ENCODE peak calls at places on chromosomes 4 and X, in six cellular contexts. I is hepatocyte, K is A673, E is lower leg skin, W is fibroblast of lung, C is bronchial epithelial cell. Z is an unnamed sample.

GRCh38 chr4:163542275-163542674 is 47.8 kb downstream of the TMA16 start:
- DNase-seq in C (peak), E (no peak), K (no peak), I (no peak), W (peak), Z (peak)

GRCh38 chr4:87073570-87074470 is 139.0 kb downstream of the AFF1 start:
- DNase-seq in E (peak), K (peak), W (no peak), C (peak), I (no peak), Z (peak)

GRCh38 chr4:108135549-108136209 is 33.1 kb downstream of the LEF1 start:
- DNase-seq in E (no peak), K (peak), C (peak), W (no peak), I (no peak), Z (no peak)

GRCh38 chrX:108699368-108699767 is 37.0 kb downstream of the IRS4 start:
- DNase-seq in K (peak), C (peak), W (peak), I (peak), E (no peak), Z (peak)

GRCh38 chrX:42119076-42119475 is 195.7 kb upstream of the CASK start:
- DNase-seq in W (peak), C (peak), I (peak), E (peak), K (peak), Z (peak)

GRCh38 chr4:147772459-147772969 is 40.6 kb downstream of the ARHGAP10 start:
- DNase-seq in W (peak), E (no peak), K (peak), C (peak), I (no peak), Z (peak)

GRCh38 chrX:146238173-146238572 is 420.5 kb downstream of the SLITRK2 start:
- DNase-seq in K (no peak), W (no peak), C (peak), I (no peak), E (no peak), Z (no peak)

GRCh38 chr4:140971077-140971792 is 162.0 kb downstream of the RNF150 start:
- DNase-seq in I (no peak), W (no peak), C (no peak), E (no peak), K (no peak), Z (no peak)

GRCh38 chr4:139841464-139842195 is 176.0 kb downstream of the MGST2 start:
- DNase-seq in K (no peak), W (no peak), C (no peak), E (no peak), I (peak), Z (no peak)

GRCh38 chrX:18702362-18703195 is 4.9 kb upstream of the PPEF1 start:
- DNase-seq in K (peak), I (peak), E (no peak), W (peak), C (peak), Z (peak)

GRCh38 chrX:140710710-140711109 is 1.2 kb downstream of the LINC00632 start:
- DNase-seq in K (peak), W (peak), E (no peak), C (no peak), I (peak), Z (peak)

GRCh38 chrX:119206203-119206602 is 29.9 kb upstream of the PGRMC1 start:
- DNase-seq in C (no peak), I (peak), W (no peak), K (no peak), E (no peak), Z (no peak)

GRCh38 chr4:54281060-54281781 is 52.1 kb downstream of the PDGFRA start:
- DNase-seq in K (no peak), C (peak), W (peak), E (peak), I (peak), Z (peak)

GRCh38 chrX:10603612-10604011 is 16.8 kb downstream of the MID1 start:
- DNase-seq in C (no peak), W (no peak), I (no peak), K (no peak), E (no peak), Z (no peak)

GRCh38 chrX:153646620-153647373 is at the start of gene DUSP9:
- DNase-seq in W (peak), K (peak), E (no peak), I (peak), C (peak), Z (no peak)

GRCh38 chr4:106032851-106033286 is 137.6 kb downstream of the NPNT start:
- DNase-seq in K (no peak), E (no peak), I (no peak), C (peak), W (peak), Z (peak)

GRCh38 chr4:55879224-55879623 is 25.8 kb downstream of the EXOC1 start:
- DNase-seq in I (no peak), W (no peak), K (no peak), E (no peak), C (no peak), Z (no peak)

GRCh38 chr4:112327950-112328349 is 30.8 kb downstream of the ALPK1 start:
- DNase-seq in E (no peak), I (peak), K (peak), C (peak), W (peak), Z (peak)

GRCh38 chr4:41332666-41333065 is 75.9 kb downstream of the UCHL1 start:
- DNase-seq in C (no peak), I (no peak), W (peak), K (no peak), E (no peak), Z (no peak)

GRCh38 chrX:134813697-134814096 is 155.4 kb upstream of the PLAC1 start:
- DNase-seq in W (no peak), E (no peak), I (no peak), C (no peak), K (no peak), Z (no peak)

GRCh38 chrX:35285289-35285962 is 342.8 kb downstream of the FAM47B start:
- DNase-seq in C (no peak), K (no peak), W (no peak), E (no peak), I (no peak), Z (no peak)

GRCh38 chrX:40579880-40580536 is 762 bp upstream of the ATP6AP2 start:
- DNase-seq in I (peak), K (no peak), C (no peak), W (no peak), E (no peak), Z (peak)

GRCh38 chr4:6806924-6807676 is 24.6 kb downstream of the KIAA0232 start:
- DNase-seq in K (no peak), I (no peak), E (no peak), C (no peak), W (peak), Z (peak)

GRCh38 chrX:74925210-74926088 is at the start of gene NEXMIF:
- DNase-seq in K (peak), W (peak), C (peak), I (no peak), E (no peak), Z (no peak)

GRCh38 chrX:119709630-119710029 is 16.7 kb upstream of the SEPTIN6 start:
- DNase-seq in I (no peak), K (no peak), C (no peak), E (no peak), W (no peak), Z (no peak)

DNA sequence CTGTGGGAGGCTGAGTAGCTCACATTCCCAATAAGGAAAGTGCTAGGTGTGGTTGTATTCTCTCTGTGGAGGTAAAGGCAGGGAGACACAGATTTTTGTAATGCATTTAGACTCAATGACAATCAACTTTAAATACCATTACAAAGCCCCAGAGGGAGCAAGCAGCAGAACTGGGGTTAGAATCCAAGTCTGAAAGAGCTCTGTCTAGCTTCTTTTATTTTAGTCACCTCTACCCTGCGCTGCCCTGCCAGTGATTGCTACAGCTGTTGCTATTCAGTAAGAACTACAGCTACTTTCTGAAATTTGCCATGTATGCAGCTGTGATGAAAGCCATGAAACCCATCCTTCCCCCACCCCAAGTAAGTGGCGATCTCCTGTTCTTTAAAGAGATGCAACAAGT is 22.5 kb downstream of the SLC39A8 start:
- DNase-seq in I (no peak), W (no peak), C (no peak), K (no peak), E (no peak), Z (no peak)
- TF ChIP-seq CTCF in I (no peak), W (no peak), C (no peak), K (no peak), E (no peak), Z (no peak)

GRCh38 chr4:48483777-48484493 is 792 bp downstream of the SLC10A4 start:
- DNase-seq in I (peak), C (no peak), W (no peak), K (no peak), E (no peak), Z (no peak)
- H3K4me3 ChIP-seq in I (no peak), C (no peak), W (no peak), K (peak), E (no peak), Z (no peak)

DNA sequence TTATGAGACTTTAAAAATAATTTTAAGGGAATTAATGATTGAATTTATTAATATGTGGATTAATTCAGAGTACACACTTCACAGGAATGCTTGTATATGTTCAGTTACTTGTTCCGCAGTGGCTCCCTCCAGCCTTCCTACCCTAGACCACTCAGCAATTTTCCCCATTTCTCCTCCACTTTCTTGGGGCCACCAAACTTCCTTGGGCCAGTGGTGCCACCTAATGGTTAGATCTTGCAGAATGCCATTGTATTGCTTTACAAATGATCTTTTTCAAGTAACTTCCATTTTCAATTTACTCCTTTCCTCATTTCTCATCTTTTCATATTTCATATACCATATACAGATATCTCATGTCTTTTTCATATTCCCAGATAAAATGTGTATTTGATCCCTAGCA is 3.6 kb upstream of the RNF175 start:
- DNase-seq in K (peak), W (no peak), I (no peak), C (peak), E (no peak), Z (no peak)
- TF ChIP-seq CTCF in K (peak), W (peak), I (peak), C (peak), E (no peak), Z (no peak)

GRCh38 chr4:1346781-1347409 is at the start of gene UVSSA:
- DNase-seq in E (peak), I (peak), K (peak), C (peak), W (peak), Z (peak)

GRCh38 chr4:1347410-1347864 is 429 bp downstream of the UVSSA start:
- DNase-seq in C (peak), K (peak), I (peak), E (peak), W (peak), Z (peak)

GRCh38 chr4:1342003-1342402 is 5.0 kb upstream of the UVSSA start:
- DNase-seq in E (no peak), C (no peak), K (no peak), W (peak), I (no peak), Z (peak)

GRCh38 chr4:1345905-1346780 is 865 bp upstream of the UVSSA start:
- DNase-seq in W (peak), I (peak), K (peak), E (peak), C (no peak), Z (peak)

GRCh38 chr4:1344696-1345095 is 2.3 kb upstream of the UVSSA start:
- DNase-seq in E (no peak), W (no peak), C (peak), I (no peak), K (no peak), Z (no peak)
- H3K4me3 ChIP-seq in E (no peak), W (no peak), C (no peak), I (no peak), K (no peak), Z (no peak)

GRCh38 chrX:11672213-11672612 is 6.5 kb upstream of the ARHGAP6 start:
- DNase-seq in K (no peak), E (no peak), W (peak), C (no peak), I (no peak), Z (no peak)

GRCh38 chrX:11683057-11683456 is 17.3 kb upstream of the ARHGAP6 start:
- DNase-seq in C (no peak), E (no peak), K (no peak), I (no peak), W (no peak), Z (no peak)

GRCh38 chrX:11678174-11678573 is 12.5 kb upstream of the ARHGAP6 start:
- DNase-seq in W (no peak), I (no peak), C (no peak), E (no peak), K (no peak), Z (no peak)
- TF ChIP-seq CTCF in W (peak), I (peak), C (peak), E (no peak), K (peak), Z (peak)

Z was measured in astrocyte of the spinal cord.